ENCODE peak calls at places on chromosome 12, in six cellular contexts. C is astrocyte, D is foreskin fibroblast, U is mammary epithelial cell, B is cardiac fibroblast, K is RWPE1. X is an unnamed sample.

GRCh38 chr12:52613363-52614030 is 4.9 kb downstream of the KRT73 start:
- DNase-seq in C (no peak), D (no peak), U (no peak), B (no peak), K (no peak), X (peak)

GRCh38 chr12:57592551-57593165 is 1.7 kb downstream of the PIP4K2C start:
- DNase-seq in C (peak), D (peak), U (peak), B (peak), K (peak), X (no peak)

GRCh38 chr12:68491204-68491960 is 119.3 kb upstream of the RAP1B start:
- DNase-seq in C (no peak), D (no peak), U (no peak), B (no peak), K (no peak), X (no peak)

GRCh38 chr12:53205747-53206146 is 1.3 kb downstream of the ITGB7 start:
- DNase-seq in C (peak), D (peak), U (peak), B (peak), K (peak), X (no peak)

GRCh38 chr12:17017402-17017801 is 411.4 kb upstream of the LMO3 start:
- DNase-seq in C (no peak), D (no peak), U (peak), B (no peak), K (peak), X (no peak)

GRCh38 chr12:114305446-114305845 is 100.5 kb downstream of the TBX5 start:
- DNase-seq in C (no peak), D (no peak), U (no peak), B (no peak), K (no peak), X (no peak)

GRCh38 chr12:119659289-119659897 is 8.5 kb upstream of the PRKAB1 start:
- DNase-seq in C (no peak), D (peak), U (peak), B (peak), K (peak), X (no peak)

GRCh38 chr12:69985656-69986055 is 160.6 kb downstream of the MYRFL start:
- DNase-seq in C (no peak), D (no peak), U (no peak), B (no peak), K (peak), X (no peak)

GRCh38 chr12:11847539-11847938 is 198.1 kb downstream of the ETV6 start:
- DNase-seq in C (no peak), D (no peak), U (no peak), B (no peak), K (no peak), X (peak)

GRCh38 chr12:176321-177181 is 37.4 kb downstream of the SLC6A12 start:
- DNase-seq in C (peak), D (peak), U (peak), B (peak), K (peak), X (no peak)

GRCh38 chr12:67269632-67270578 is 747 bp downstream of the CAND1 start:
- DNase-seq in C (peak), D (peak), U (peak), B (peak), K (peak), X (no peak)

GRCh38 chr12:116065561-116065960 is 211.9 kb downstream of the MED13L start:
- DNase-seq in C (no peak), D (no peak), U (no peak), B (peak), K (no peak), X (no peak)

GRCh38 chr12:94649349-94650142 is 811 bp downstream of the TMCC3 start:
- DNase-seq in C (peak), D (peak), U (peak), B (peak), K (peak), X (no peak)

GRCh38 chr12:116559080-116559329 is 176 bp upstream of the MAP1LC3B2 start:
- DNase-seq in C (no peak), D (no peak), U (no peak), B (no peak), K (no peak), X (no peak)

GRCh38 chr12:7989827-7990491 is 42.6 kb upstream of the FOXJ2 start:
- DNase-seq in C (no peak), D (no peak), U (no peak), B (peak), K (no peak), X (no peak)

GRCh38 chr12:16608346-16608745 is 2.4 kb upstream of the LMO3 start:
- DNase-seq in C (no peak), D (no peak), U (no peak), B (no peak), K (no peak), X (no peak)

GRCh38 chr12:62683724-62684501 is 217.3 kb downstream of the MON2 start:
- DNase-seq in C (peak), D (peak), U (no peak), B (no peak), K (no peak), X (no peak)

GRCh38 chr12:53499261-53500118 is at the start of gene MAP3K12:
- DNase-seq in C (peak), D (peak), U (peak), B (peak), K (peak), X (no peak)

GRCh38 chr12:90211017-90211416 is 502.4 kb upstream of the ATP2B1 start:
- DNase-seq in C (peak), D (peak), U (peak), B (peak), K (peak), X (no peak)

GRCh38 chr12:10716277-10716676 is 6.8 kb downstream of the YBX3 start:
- DNase-seq in C (no peak), D (no peak), U (no peak), B (no peak), K (no peak), X (no peak)

GRCh38 chr12:124792177-124792576 is 71.5 kb downstream of the SCARB1 start:
- DNase-seq in C (no peak), D (no peak), U (no peak), B (no peak), K (no peak), X (no peak)

GRCh38 chr12:111056618-111057521 is 136.5 kb upstream of the MYL2 start:
- DNase-seq in C (no peak), D (no peak), U (no peak), B (no peak), K (no peak), X (no peak)

GRCh38 chr12:91958816-91959215 is 186.8 kb downstream of the BTG1 start:
- DNase-seq in C (peak), D (peak), U (peak), B (peak), K (no peak), X (no peak)

GRCh38 chr12:66620026-66620425 is 58.9 kb downstream of the GRIP1 start:
- DNase-seq in C (peak), D (no peak), U (peak), B (no peak), K (no peak), X (no peak)

GRCh38 chr12:82176761-82177490 is 181.3 kb downstream of the CCDC59 start:
- DNase-seq in C (peak), D (no peak), U (no peak), B (no peak), K (no peak), X (no peak)

GRCh38 chr12:127485528-127485927 is 781.4 kb upstream of the TMEM132C start:
- DNase-seq in C (peak), D (peak), U (peak), B (peak), K (peak), X (no peak)
- TF ChIP-seq CTCF in C (peak), D (peak), U (no peak), B (peak), K (no peak), X (peak)

GRCh38 chr12:121005346-121005815 is 10.9 kb downstream of the C12orf43 start:
- DNase-seq in C (no peak), D (peak), U (peak), B (peak), K (no peak), X (no peak)
- TF ChIP-seq CTCF in C (peak), D (peak), U (peak), B (peak), K (peak), X (peak)

GRCh38 chr12:4056910-4057845 is 184.0 kb upstream of the PARP11 start:
- DNase-seq in C (no peak), D (no peak), U (no peak), B (no peak), K (no peak), X (no peak)
- TF ChIP-seq CTCF in C (no peak), D (no peak), U (no peak), B (no peak), K (no peak), X (no peak)

GRCh38 chr12:106894774-106895173 is 60.9 kb upstream of the TMEM263 start:
- DNase-seq in C (no peak), D (no peak), U (no peak), B (no peak), K (no peak), X (no peak)

GRCh38 chr12:106898001-106898966 is 57.4 kb upstream of the TMEM263 start:
- DNase-seq in C (no peak), D (no peak), U (no peak), B (no peak), K (no peak), X (no peak)

GRCh38 chr12:106900554-106900953 is 55.2 kb upstream of the TMEM263 start:
- DNase-seq in C (no peak), D (no peak), U (no peak), B (no peak), K (no peak), X (no peak)

GRCh38 chr12:106896603-106897002 is 59.1 kb upstream of the TMEM263 start:
- DNase-seq in C (no peak), D (no peak), U (no peak), B (no peak), K (no peak), X (no peak)

GRCh38 chr12:106897082-106897481 is 58.6 kb upstream of the TMEM263 start:
- DNase-seq in C (no peak), D (peak), U (no peak), B (peak), K (no peak), X (no peak)
- TF ChIP-seq CTCF in C (no peak), D (no peak), U (no peak), B (no peak), K (no peak), X (no peak)